ENCODE peak calls at places on chromosomes 4 and X, in five cellular contexts. L, U, Q, F and Z are unnamed samples. For H3K4me1, H3K27me3 and H3K9me3, the result is how much of the 10 kb centered on the place peaks cover.

GRCh38 chr4:16257611-16258010 is 31.3 kb upstream of the TAPT1 start:
- DNase-seq in L (no peak), U (no peak), Q (no peak), F (no peak), Z (no peak)

GRCh38 chrX:21528076-21528475 is 130.1 kb downstream of the KLHL34 start:
- DNase-seq in L (no peak), U (no peak), Q (no peak), F (no peak), Z (no peak)

GRCh38 chr4:6694177-6694901 is 661 bp downstream of the S100P start:
- DNase-seq in L (no peak), U (no peak), Q (no peak), F (no peak), Z (peak)

GRCh38 chr4:170008376-170008775 is 17.8 kb downstream of the MFAP3L start:
- DNase-seq in L (no peak), U (no peak), Q (no peak), F (peak), Z (no peak)

GRCh38 chr4:81984746-81985145 is 389.0 kb downstream of the HNRNPD start:
- DNase-seq in L (no peak), U (no peak), Q (no peak), F (no peak), Z (no peak)

GRCh38 chrX:32852203-32852602 is 359.1 kb downstream of the DMD start:
- DNase-seq in L (no peak), U (no peak), Q (no peak), F (no peak), Z (no peak)

GRCh38 chr4:145805490-145805889 is 125.5 kb downstream of the C4orf51 start:
- DNase-seq in L (peak), U (no peak), Q (no peak), F (no peak), Z (no peak)

GRCh38 chr4:41944089-41944488 is 8.9 kb downstream of the TMEM33 start:
- DNase-seq in L (no peak), U (no peak), Q (no peak), F (no peak), Z (no peak)

GRCh38 chr4:159209249-159209648 is 106.4 kb downstream of the RAPGEF2 start:
- DNase-seq in L (no peak), U (no peak), Q (no peak), F (no peak), Z (no peak)

GRCh38 chr4:168433576-168433975 is 46.7 kb downstream of the DDX60L start:
- DNase-seq in L (no peak), U (no peak), Q (no peak), F (no peak), Z (no peak)

GRCh38 chr4:73662709-73663546 is 42.7 kb upstream of the RASSF6 start:
- DNase-seq in L (no peak), U (no peak), Q (no peak), F (peak), Z (no peak)

GRCh38 chrX:15207384-15207783 is 62.5 kb downstream of the ASB9 start:
- DNase-seq in L (no peak), U (no peak), Q (no peak), F (no peak), Z (no peak)

GRCh38 chrX:9482408-9482807 is 17.6 kb downstream of the TBL1X start:
- DNase-seq in L (no peak), U (no peak), Q (no peak), F (no peak), Z (no peak)

GRCh38 chrX:154401918-154402621 is 3.9 kb downstream of the RPL10 start:
- DNase-seq in L (no peak), U (no peak), Q (no peak), F (no peak), Z (no peak)

DNA sequence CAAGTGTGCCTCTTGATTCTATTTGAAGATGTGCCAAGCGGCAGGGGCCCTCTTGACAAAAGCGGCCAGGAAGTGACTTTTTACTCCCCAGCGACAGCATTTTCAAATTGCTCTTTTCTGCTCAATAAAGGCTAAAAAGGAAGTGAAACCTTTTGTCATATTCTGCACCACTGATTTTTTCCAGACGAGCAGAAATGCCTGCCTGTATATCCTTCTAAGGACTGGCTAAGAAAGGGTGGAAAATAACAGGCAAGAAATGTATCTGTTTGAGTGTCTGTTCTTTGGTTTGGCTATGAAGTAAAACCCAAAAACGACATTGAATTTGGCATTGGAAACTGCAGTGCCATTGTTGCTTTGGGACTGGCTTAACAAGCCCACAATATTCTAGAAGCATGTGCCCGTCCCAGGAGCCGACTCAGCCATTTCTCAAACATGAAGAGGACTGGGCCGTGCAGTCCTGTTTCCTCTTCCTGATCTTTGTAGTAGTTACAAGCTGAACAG is 25.5 kb downstream of the TMSB4X start:
- DNase-seq in L (no peak), U (no peak), Q (no peak), F (peak), Z (peak)
- H3K4me1 ChIP-seq in L (under half), U (under half), Q (half or more), F (under half), Z (half or more)

DNA sequence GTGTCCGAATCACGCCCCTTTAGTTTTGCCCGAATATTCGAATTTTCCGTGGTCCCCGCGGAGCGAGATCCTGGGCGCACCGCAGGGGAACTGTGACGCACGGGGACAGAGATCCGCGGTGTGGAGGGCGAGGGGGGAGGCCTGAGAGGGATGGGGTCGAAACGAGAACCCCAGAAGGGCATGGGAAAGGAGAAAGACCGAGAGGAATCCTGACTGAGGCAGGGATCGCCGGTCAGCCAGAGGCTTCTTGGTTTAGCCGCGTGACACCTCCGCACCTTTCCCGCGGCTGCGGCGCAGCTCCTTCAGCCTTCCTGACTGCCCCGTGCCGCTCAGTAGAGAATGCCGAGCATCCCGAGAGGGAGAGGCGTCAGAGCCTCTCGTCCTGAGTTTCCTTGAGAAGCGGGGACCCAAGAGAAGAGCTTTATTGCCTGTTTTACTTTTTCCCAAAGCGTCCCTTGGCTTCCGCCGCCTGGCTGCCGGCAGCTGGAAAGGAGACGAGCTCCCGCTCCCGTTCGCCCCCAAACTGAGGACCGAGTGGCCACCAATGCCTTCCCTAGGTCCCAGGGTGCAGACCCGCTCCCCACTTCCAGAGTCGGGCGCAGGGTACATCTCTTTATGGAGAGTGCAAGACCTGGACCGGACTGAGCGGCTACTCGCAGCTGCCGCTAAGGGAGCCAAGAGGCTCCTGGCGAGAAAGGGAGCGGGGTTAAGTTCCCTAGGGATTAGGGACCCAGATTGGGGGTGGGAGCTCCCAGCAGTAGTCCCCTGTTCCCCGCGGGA is 911 bp upstream of the GPR50 start:
- DNase-seq in L (no peak), U (no peak), Q (no peak), F (no peak), Z (no peak)
- H3K27me3 ChIP-seq in L (under half), U (under half), Q (under half), F (under half), Z (under half)

GRCh38 chrX:63744850-63745249 is 40.2 kb downstream of the ARHGEF9 start:
- DNase-seq in L (no peak), U (no peak), Q (no peak), F (no peak), Z (no peak)

GRCh38 chrX:63743596-63743995 is 41.4 kb downstream of the ARHGEF9 start:
- DNase-seq in L (no peak), U (no peak), Q (no peak), F (no peak), Z (no peak)

GRCh38 chrX:63746715-63747114 is 38.3 kb downstream of the ARHGEF9 start:
- DNase-seq in L (no peak), U (no peak), Q (no peak), F (no peak), Z (no peak)

GRCh38 chrX:63747331-63747730 is 37.7 kb downstream of the ARHGEF9 start:
- DNase-seq in L (no peak), U (no peak), Q (no peak), F (no peak), Z (no peak)

DNA sequence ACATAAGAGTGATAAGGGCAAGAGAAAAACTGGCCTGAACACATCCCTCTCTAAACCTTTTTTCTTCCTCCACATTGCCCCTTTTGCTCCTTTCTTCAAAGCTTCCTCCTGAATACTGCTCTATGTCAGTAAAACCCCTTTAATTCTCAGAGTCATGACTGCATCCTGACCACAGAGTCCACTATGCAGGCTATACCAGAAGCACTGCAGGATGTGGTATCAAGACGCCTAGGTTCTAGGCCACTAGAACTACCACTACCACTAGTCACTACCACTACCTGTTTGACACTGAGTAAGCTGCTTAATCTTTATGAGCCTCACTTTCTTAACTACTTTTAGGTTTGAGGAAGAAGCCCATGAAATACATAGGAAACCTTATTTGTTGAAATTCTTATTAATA is 38.7 kb downstream of the ARHGEF9 start:
- DNase-seq in L (no peak), U (no peak), Q (no peak), F (no peak), Z (peak)
- H3K9me3 ChIP-seq in L (under half), U (under half), Q (under half), F (under half), Z (under half)

DNA sequence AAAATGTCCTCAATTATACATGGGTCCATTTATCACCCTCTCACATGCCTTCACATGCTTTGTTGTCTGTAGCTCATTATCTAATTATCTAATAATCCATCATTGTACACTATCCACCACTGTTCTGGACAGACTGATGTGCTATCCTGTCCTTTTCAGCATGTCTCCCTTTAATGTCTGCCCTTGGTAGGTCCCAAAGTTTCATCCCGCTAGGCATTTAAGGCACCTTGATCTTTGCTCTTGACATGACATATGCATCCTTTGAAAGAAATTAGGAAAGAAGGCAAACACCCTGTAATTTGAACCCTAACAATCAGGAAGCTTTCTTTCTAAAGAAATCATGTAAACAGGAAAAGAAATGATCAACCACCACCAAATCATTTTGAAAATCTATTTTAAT is 5.7 kb downstream of the CHST7 start:
- DNase-seq in L (no peak), U (no peak), Q (no peak), F (no peak), Z (no peak)
- H3K4me1 ChIP-seq in L (under half), U (under half), Q (under half), F (under half), Z (half or more)

DNA sequence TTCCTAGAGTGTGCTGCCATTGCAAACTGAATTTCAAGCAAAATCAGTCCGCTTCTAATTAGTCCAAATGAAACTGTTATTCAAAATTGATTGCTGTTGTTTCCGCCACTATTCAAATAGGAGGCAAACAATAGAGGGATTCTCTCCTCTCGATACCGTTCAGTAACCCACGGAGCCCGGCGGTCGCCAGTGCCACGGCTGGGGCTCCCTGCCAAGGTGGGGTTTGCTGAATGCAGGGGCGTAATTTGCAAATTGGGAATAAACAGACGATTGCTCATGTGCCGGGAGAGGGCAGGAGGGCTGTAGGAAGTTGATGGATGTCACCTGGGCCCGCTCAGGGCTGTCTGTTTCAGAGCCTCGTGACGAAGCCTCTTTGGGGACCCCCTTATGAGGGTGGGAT is 8.8 kb downstream of the ADRA2C start:
- DNase-seq in L (no peak), U (no peak), Q (no peak), F (no peak), Z (no peak)
- H3K27me3 ChIP-seq in L (under half), U (under half), Q (under half), F (half or more), Z (under half)

DNA sequence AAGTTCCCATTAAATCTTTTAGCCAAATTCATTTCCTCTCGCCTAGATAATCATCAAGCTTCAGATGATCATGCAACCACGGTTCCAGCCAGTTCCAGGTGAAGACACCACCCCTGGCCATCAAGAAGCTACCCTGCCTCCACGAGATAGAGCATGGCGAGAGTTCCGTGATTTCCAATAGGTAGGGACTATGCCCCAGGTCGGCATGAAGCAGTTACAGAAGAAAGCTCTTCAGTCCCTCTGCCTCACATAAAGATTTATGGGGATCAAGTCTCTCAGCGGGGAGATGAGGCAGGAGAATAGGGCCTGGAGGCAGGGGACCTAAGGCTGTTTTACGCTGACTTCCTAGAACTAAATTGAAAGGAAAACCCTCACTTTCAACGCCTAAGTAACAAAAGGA is 183.9 kb downstream of the OR13H1 start:
- DNase-seq in L (no peak), U (no peak), Q (no peak), F (no peak), Z (no peak)
- H3K9me3 ChIP-seq in L (under half), U (under half), Q (under half), F (under half), Z (under half)

GRCh38 chr4:155591201-155591600 is 75.4 kb upstream of the GUCY1A1 start:
- DNase-seq in L (no peak), U (no peak), Q (no peak), F (no peak), Z (no peak)

GRCh38 chr4:155590751-155591150 is 75.9 kb upstream of the GUCY1A1 start:
- DNase-seq in L (no peak), U (no peak), Q (no peak), F (no peak), Z (no peak)

GRCh38 chr4:155592568-155593343 is 73.9 kb upstream of the GUCY1A1 start:
- DNase-seq in L (no peak), U (no peak), Q (no peak), F (no peak), Z (no peak)

GRCh38 chr4:155591784-155592567 is 74.7 kb upstream of the GUCY1A1 start:
- DNase-seq in L (no peak), U (no peak), Q (no peak), F (no peak), Z (no peak)

GRCh38 chr4:155593793-155594192 is 72.9 kb upstream of the GUCY1A1 start:
- DNase-seq in L (no peak), U (no peak), Q (no peak), F (no peak), Z (no peak)
- H3K4me1 ChIP-seq in L (under half), U (under half), Q (under half), F (under half), Z (under half)

DNA sequence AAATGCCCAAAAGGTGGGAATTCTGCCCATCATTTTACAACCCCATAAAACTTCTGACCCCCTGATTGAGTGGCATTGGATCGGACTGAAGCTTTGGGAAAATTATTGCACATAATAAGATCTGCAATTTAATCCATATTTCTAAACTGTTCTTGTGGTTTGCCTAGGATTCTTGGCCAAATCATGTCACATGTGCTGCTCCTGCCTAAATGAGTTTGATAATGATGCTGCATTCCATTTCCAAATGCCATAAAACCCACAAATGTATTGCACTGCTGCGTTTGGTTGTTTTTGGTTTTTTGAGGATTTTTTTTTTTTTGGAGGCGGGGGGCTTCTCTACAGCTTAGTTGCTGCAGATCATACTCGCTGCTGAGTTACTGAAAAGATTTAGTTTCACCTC is 153.7 kb downstream of the QDPR start:
- DNase-seq in L (no peak), U (no peak), Q (no peak), F (no peak), Z (no peak)
- H3K27me3 ChIP-seq in L (under half), U (under half), Q (under half), F (under half), Z (under half)

DNA sequence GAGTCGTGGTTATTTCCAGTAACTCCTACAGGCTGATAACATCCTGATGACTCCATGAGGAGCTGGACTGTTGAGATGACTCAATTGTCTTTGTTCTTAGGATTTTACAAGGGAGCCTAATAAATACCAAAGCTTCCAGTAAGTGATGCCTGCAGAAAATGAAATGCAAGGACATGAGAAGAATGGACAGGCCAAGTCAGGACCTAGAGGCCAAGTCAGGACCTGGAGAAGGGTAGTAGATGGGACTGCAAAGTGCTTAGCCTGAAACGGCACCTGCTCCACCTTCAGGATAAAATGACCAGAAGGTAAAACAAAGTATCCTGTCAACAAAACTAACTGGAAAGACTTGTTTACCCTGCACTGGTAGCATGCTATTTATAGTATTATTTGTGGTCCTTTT is 6.4 kb upstream of the SLC10A6 start:
- DNase-seq in L (no peak), U (no peak), Q (no peak), F (no peak), Z (no peak)
- H3K9me3 ChIP-seq in L (under half), U (under half), Q (under half), F (under half), Z (under half)

GRCh38 chr4:89295415-89295927 is 12.1 kb downstream of the GPRIN3 start:
- DNase-seq in L (no peak), U (no peak), Q (no peak), F (no peak), Z (no peak)
- H3K4me1 ChIP-seq in L (under half), U (under half), Q (half or more), F (half or more), Z (half or more)